ENCODE peak calls at places on chromosomes 1 and 21, in six cellular contexts. A is posterior cingulate gyrus, S is Caki2, Y is cardiac muscle cell, G is iPS-NIHi11, M is breast epithelium. N is an unnamed sample.

GRCh38 chr21:45874716-45875415 is 106.7 kb upstream of the COL6A1 start:
- DNase-seq in A (no peak), G (no peak), Y (peak), M (no peak), S (no peak), N (no peak)

GRCh38 chr1:18290740-18291412 is 183.3 kb downstream of the IGSF21 start:
- DNase-seq in G (no peak), M (no peak), A (no peak), Y (no peak), S (no peak), N (no peak)

GRCh38 chr1:198253668-198254067 is 96.9 kb downstream of the NEK7 start:
- DNase-seq in A (no peak), M (no peak), S (no peak), G (no peak), Y (peak), N (no peak)

GRCh38 chr1:110916669-110917306 is 43.8 kb downstream of the CD53 start:
- DNase-seq in S (peak), Y (peak), M (no peak), A (no peak), G (no peak), N (no peak)

GRCh38 chr1:20153000-20153418 is 13.9 kb downstream of the PLA2G2F start:
- DNase-seq in Y (peak), M (no peak), G (peak), S (no peak), A (peak), N (peak)

GRCh38 chr1:117347907-117348306 is 19.3 kb upstream of the MAN1A2 start:
- DNase-seq in A (no peak), Y (no peak), M (no peak), G (no peak), S (no peak), N (no peak)

GRCh38 chr1:27961646-27962221 is 2.0 kb downstream of the XKR8 start:
- DNase-seq in S (no peak), G (peak), Y (no peak), M (no peak), A (no peak), N (no peak)

GRCh38 chr1:77832889-77833288 is 53.4 kb downstream of the MIGA1 start:
- DNase-seq in Y (peak), S (peak), A (no peak), G (no peak), M (no peak), N (no peak)

GRCh38 chr1:87146986-87147385 is 181.7 kb upstream of the LMO4 start:
- DNase-seq in S (no peak), G (no peak), A (no peak), Y (no peak), M (no peak), N (no peak)

GRCh38 chr1:90313756-90314155 is 318.8 kb downstream of the ZNF326 start:
- DNase-seq in A (no peak), Y (no peak), S (no peak), M (no peak), G (no peak), N (no peak)

GRCh38 chr1:20368866-20369545 is 78.3 kb downstream of the VWA5B1 start:
- DNase-seq in M (no peak), A (no peak), Y (no peak), S (no peak), G (no peak), N (no peak)

GRCh38 chr1:66644331-66644730 is 107.9 kb upstream of the DYNLT5 start:
- DNase-seq in Y (no peak), M (no peak), S (no peak), A (no peak), G (no peak), N (no peak)

GRCh38 chr1:177068011-177068410 is 96.5 kb downstream of the ASTN1 start:
- DNase-seq in M (no peak), S (no peak), A (no peak), Y (no peak), G (no peak), N (no peak)

GRCh38 chr1:221440658-221441057 is 301.2 kb downstream of the DUSP10 start:
- DNase-seq in M (no peak), G (no peak), A (no peak), S (peak), Y (peak), N (no peak)

GRCh38 chr1:41547781-41548560 is 63.5 kb upstream of the EDN2 start:
- DNase-seq in M (no peak), S (no peak), G (no peak), Y (no peak), A (no peak), N (no peak)

GRCh38 chr1:53629101-53629691 is 109.8 kb downstream of the GLIS1 start:
- DNase-seq in G (no peak), M (peak), Y (no peak), S (no peak), A (no peak), N (peak)

GRCh38 chr1:159009704-159010361 is at the start of gene IFI16:
- DNase-seq in A (no peak), Y (peak), M (no peak), G (peak), S (peak), N (no peak)

GRCh38 chr1:6027591-6027990 is 18.1 kb upstream of the KCNAB2 start:
- DNase-seq in G (no peak), Y (no peak), A (no peak), S (no peak), M (no peak), N (no peak)

GRCh38 chr1:14682941-14683340 is 84.5 kb downstream of the KAZN start:
- DNase-seq in A (no peak), G (no peak), S (no peak), M (no peak), Y (no peak), N (no peak)

GRCh38 chr1:10721381-10722321 is 74.8 kb downstream of the CASZ1 start:
- DNase-seq in G (peak), S (no peak), M (peak), A (no peak), Y (no peak), N (no peak)

GRCh38 chr1:81801834-81802531 is 1.2 kb downstream of the ADGRL2 start:
- DNase-seq in G (peak), A (peak), M (no peak), Y (peak), S (peak), N (no peak)

GRCh38 chr1:233326319-233326994 is 1.1 kb upstream of the MAP3K21 start:
- DNase-seq in M (no peak), S (no peak), G (no peak), Y (no peak), A (no peak), N (no peak)

GRCh38 chr1:10850026-10850425 is 53.6 kb upstream of the CASZ1 start:
- DNase-seq in A (no peak), Y (no peak), S (no peak), G (no peak), M (no peak), N (no peak)

GRCh38 chr21:41786521-41786987 is 19.7 kb upstream of the RIPK4 start:
- DNase-seq in Y (no peak), G (no peak), S (peak), A (no peak), M (peak), N (no peak)

GRCh38 chr1:229102741-229103480 is 168.0 kb upstream of the RAB4A start:
- DNase-seq in M (no peak), Y (peak), A (no peak), G (peak), S (no peak), N (no peak)

GRCh38 chr1:21397813-21398188 is 42.1 kb upstream of the NBPF3 start:
- DNase-seq in Y (peak), S (no peak), A (peak), G (peak), M (no peak), N (peak)

N was measured in dorsolateral prefrontal cortex.